ENCODE peak calls at places on chromosomes 6 and 20, in eight cellular contexts. Z is CD8-positive, alpha-beta memory T cell; W is CD4-positive, CD25-positive, alpha-beta regulatory T cell; U is left ventricle myocardium inferior; V is GM23248; I is MG63; F is IMR-90; L is fibroblast of lung. D is an unnamed sample. For H3K9me3, the result is how much of the 10 kb centered on the place peaks cover.

GRCh38 chr6:45423111-45423900 is 45.6 kb upstream of the SUPT3H start:
- DNase-seq in U (peak), I (peak), Z (no peak), L (peak), V (peak), W (no peak), F (no peak), D (no peak)

GRCh38 chr6:17886891-17887290 is 100.5 kb downstream of the KIF13A start:
- DNase-seq in V (peak), L (peak), I (no peak), W (no peak), F (peak), U (no peak), Z (no peak), D (no peak)

GRCh38 chr20:51402201-51402600 is 140.3 kb downstream of the NFATC2 start:
- DNase-seq in Z (peak), V (no peak), L (peak), I (no peak), W (peak), F (peak), U (no peak), D (peak)

GRCh38 chr20:54123587-54124180 is 50.1 kb downstream of the CYP24A1 start:
- DNase-seq in U (no peak), Z (no peak), V (peak), W (no peak), L (peak), F (peak), I (peak), D (no peak)

GRCh38 chr6:24033284-24033683 is 92.7 kb upstream of the NRSN1 start:
- DNase-seq in L (no peak), V (no peak), W (no peak), U (no peak), Z (no peak), F (no peak), I (no peak), D (no peak)

GRCh38 chr20:46963196-46963529 is 68.5 kb downstream of the EYA2 start:
- DNase-seq in U (no peak), L (no peak), V (no peak), I (no peak), W (no peak), Z (no peak), F (no peak), D (no peak)

GRCh38 chr20:52104546-52105044 is 87.0 kb downstream of the ZFP64 start:
- DNase-seq in I (peak), Z (no peak), F (peak), W (no peak), L (peak), U (no peak), V (peak), D (no peak)

GRCh38 chr6:116287668-116288282 is 8.0 kb upstream of the TSPYL1 start:
- DNase-seq in V (peak), Z (peak), I (no peak), U (no peak), W (no peak), L (peak), F (peak), D (no peak)

GRCh38 chr6:117008618-117009017 is 131.6 kb downstream of the RFX6 start:
- DNase-seq in Z (no peak), W (no peak), L (no peak), F (no peak), V (no peak), I (no peak), U (no peak), D (no peak)

DNA sequence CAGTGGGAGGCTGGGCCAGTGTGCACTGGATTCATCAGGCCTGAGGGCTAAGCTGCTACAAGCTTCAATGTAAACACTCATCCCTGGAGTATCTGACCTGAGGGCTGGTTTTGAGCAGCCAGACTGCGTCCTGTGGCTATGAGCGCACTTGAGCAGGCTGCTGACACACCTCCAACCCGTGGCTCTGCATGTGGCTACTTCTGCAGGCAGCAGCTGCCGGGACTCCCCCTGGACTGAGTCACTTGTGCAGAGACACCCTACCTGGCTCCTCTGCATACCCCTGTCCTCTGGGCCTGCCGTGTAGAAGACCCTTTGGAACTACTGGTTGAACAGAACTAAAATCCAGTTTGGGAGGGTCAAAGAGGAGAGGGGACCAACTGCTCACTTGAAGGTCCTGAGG is 172.0 kb downstream of the SCP2D1 start:
- DNase-seq in L (no peak), F (no peak), Z (no peak), V (no peak), U (no peak), W (no peak), I (no peak), D (no peak)
- H3K9me3 ChIP-seq in L (under half), F (under half), Z (under half), V (under half), U (under half), W (under half), I (under half), D (half or more)

DNA sequence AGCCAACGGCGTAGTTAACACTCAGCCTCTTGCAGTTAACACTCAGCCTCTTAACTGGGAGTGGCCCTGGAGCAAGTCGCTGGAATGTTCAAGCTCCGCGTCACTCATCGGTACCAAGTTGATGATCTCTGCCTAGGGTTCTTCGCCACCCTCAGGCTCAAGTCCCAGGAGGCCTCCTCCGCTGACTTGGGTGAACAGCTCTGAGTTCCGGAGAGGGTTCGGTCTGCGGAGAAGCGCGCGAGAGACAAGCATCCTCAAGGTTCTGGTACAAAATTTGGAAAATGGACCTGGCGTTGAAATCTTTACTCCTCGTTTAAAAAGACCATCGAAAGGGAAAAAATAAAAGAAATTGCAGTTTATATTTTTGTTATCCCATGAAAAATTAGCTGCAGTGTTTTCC is 876 bp upstream of the DSP start:
- DNase-seq in I (no peak), L (peak), F (no peak), U (peak), V (peak), Z (no peak), W (no peak), D (no peak)
- H3K4me3 ChIP-seq in I (no peak), L (no peak), F (peak), U (peak), V (peak), Z (no peak), W (peak), D (peak)

GRCh38 chr6:2327591-2327990 is 82.2 kb upstream of the GMDS start:
- DNase-seq in U (no peak), V (no peak), L (no peak), W (no peak), I (no peak), Z (no peak), F (no peak), D (no peak)
- H3K9me3 ChIP-seq in U (half or more), V (under half), L (under half), W (under half), I (under half), Z (under half), F (under half), D (under half)

GRCh38 chr6:134373282-134373922 is 55.5 kb upstream of the SGK1 start:
- DNase-seq in U (peak), Z (no peak), V (peak), W (no peak), I (peak), L (peak), F (peak), D (peak)
- H3K4me3 ChIP-seq in U (no peak), Z (no peak), V (no peak), W (no peak), I (no peak), L (no peak), F (no peak), D (peak)

GRCh38 chr20:56323656-56324055 is 35.1 kb upstream of the FAM210B start:
- DNase-seq in U (no peak), I (no peak), L (no peak), Z (no peak), V (no peak), W (no peak), F (no peak), D (no peak)
- H3K9me3 ChIP-seq in U (under half), I (under half), L (under half), Z (under half), V (under half), W (under half), F (under half), D (under half)

GRCh38 chr6:134980846-134981245 is 30.9 kb upstream of the ALDH8A1 start:
- DNase-seq in F (no peak), L (no peak), U (no peak), Z (no peak), W (no peak), V (no peak), I (no peak), D (no peak)

GRCh38 chr6:134982161-134982560 is 32.3 kb upstream of the ALDH8A1 start:
- DNase-seq in U (no peak), V (no peak), L (no peak), I (no peak), Z (no peak), W (no peak), F (no peak), D (no peak)

GRCh38 chr6:134983823-134984222 is 33.9 kb upstream of the ALDH8A1 start:
- DNase-seq in U (no peak), L (no peak), I (no peak), W (no peak), V (no peak), F (no peak), Z (no peak), D (no peak)

GRCh38 chr6:134984821-134985220 is 34.9 kb upstream of the ALDH8A1 start:
- DNase-seq in I (no peak), L (peak), U (no peak), V (peak), W (no peak), F (peak), Z (no peak), D (peak)

GRCh38 chr6:134979142-134979541 is 29.2 kb upstream of the ALDH8A1 start:
- DNase-seq in V (no peak), L (no peak), U (no peak), I (no peak), Z (no peak), F (no peak), W (no peak), D (no peak)
- H3K4me3 ChIP-seq in V (no peak), L (no peak), U (no peak), I (no peak), Z (no peak), F (no peak), W (peak), D (no peak)

D was measured in AG04450.